ENCODE peak calls at places on chromosomes 6 and 20, in four cellular contexts. X is H1, N is spleen, T is HCT116. C is an unnamed sample.

GRCh38 chr6:128981716-128982115 is 98.8 kb downstream of the LAMA2 start:
- DNase-seq in X (no peak), N (no peak), T (no peak), C (no peak)

GRCh38 chr20:11483697-11484096 is 434.0 kb upstream of the BTBD3 start:
- DNase-seq in X (no peak), N (no peak), T (no peak), C (no peak)

GRCh38 chr20:41178904-41179432 is 41.6 kb downstream of the PLCG1 start:
- DNase-seq in X (no peak), N (peak), T (no peak), C (peak)

GRCh38 chr6:15969236-15969778 is 159.6 kb upstream of the MYLIP start:
- DNase-seq in X (no peak), N (no peak), T (no peak), C (no peak)

GRCh38 chr20:63501818-63502670 is 3.2 kb upstream of the EEF1A2 start:
- DNase-seq in X (no peak), N (no peak), T (no peak), C (no peak)

GRCh38 chr6:7185561-7185960 is 77.8 kb downstream of the RREB1 start:
- DNase-seq in X (no peak), N (no peak), T (no peak), C (no peak)

GRCh38 chr6:110951986-110952794 is 6.3 kb upstream of the GTF3C6 start:
- DNase-seq in X (no peak), N (no peak), T (no peak), C (no peak)

GRCh38 chr20:51720384-51720783 is 47.8 kb downstream of the ATP9A start:
- DNase-seq in X (no peak), N (no peak), T (no peak), C (no peak)

GRCh38 chr6:149888659-149889058 is 9.3 kb downstream of the RAET1E start:
- DNase-seq in X (no peak), N (no peak), T (no peak), C (no peak)

GRCh38 chr6:131807321-131807643 is 538 bp upstream of the ENPP1 start:
- DNase-seq in X (no peak), N (no peak), T (no peak), C (no peak)

GRCh38 chr6:131803007-131803769 is 4.6 kb upstream of the ENPP1 start:
- DNase-seq in X (no peak), N (no peak), T (no peak), C (no peak)

GRCh38 chr6:131811510-131811909 is 3.7 kb downstream of the ENPP1 start:
- DNase-seq in X (no peak), N (no peak), T (no peak), C (no peak)

GRCh38 chr6:131808460-131809269 is 845 bp downstream of the ENPP1 start:
- DNase-seq in X (no peak), N (no peak), T (no peak), C (no peak)

GRCh38 chr6:131807644-131808459 is at the start of gene ENPP1:
- DNase-seq in X (no peak), N (peak), T (peak), C (peak)
- TF ChIP-seq POLR2A in X (no peak), N (no peak), T (peak), C (no peak)

GRCh38 chr20:49981218-49982071 is 1.3 kb upstream of the SNAI1 start:
- DNase-seq in X (no peak), N (no peak), T (no peak), C (no peak)

GRCh38 chr20:49983123-49983847 is 505 bp downstream of the SNAI1 start:
- DNase-seq in X (no peak), N (no peak), T (no peak), C (no peak)

GRCh38 chr20:49982072-49982345 is 771 bp upstream of the SNAI1 start:
- DNase-seq in X (no peak), N (no peak), T (no peak), C (no peak)

GRCh38 chr20:49983848-49984408 is 1.1 kb downstream of the SNAI1 start:
- DNase-seq in X (no peak), N (no peak), T (no peak), C (no peak)

GRCh38 chr20:49982346-49983122 is at the start of gene SNAI1:
- DNase-seq in X (no peak), N (peak), T (peak), C (peak)
- TF ChIP-seq POLR2A in X (peak), N (peak), T (peak), C (peak)

DNA sequence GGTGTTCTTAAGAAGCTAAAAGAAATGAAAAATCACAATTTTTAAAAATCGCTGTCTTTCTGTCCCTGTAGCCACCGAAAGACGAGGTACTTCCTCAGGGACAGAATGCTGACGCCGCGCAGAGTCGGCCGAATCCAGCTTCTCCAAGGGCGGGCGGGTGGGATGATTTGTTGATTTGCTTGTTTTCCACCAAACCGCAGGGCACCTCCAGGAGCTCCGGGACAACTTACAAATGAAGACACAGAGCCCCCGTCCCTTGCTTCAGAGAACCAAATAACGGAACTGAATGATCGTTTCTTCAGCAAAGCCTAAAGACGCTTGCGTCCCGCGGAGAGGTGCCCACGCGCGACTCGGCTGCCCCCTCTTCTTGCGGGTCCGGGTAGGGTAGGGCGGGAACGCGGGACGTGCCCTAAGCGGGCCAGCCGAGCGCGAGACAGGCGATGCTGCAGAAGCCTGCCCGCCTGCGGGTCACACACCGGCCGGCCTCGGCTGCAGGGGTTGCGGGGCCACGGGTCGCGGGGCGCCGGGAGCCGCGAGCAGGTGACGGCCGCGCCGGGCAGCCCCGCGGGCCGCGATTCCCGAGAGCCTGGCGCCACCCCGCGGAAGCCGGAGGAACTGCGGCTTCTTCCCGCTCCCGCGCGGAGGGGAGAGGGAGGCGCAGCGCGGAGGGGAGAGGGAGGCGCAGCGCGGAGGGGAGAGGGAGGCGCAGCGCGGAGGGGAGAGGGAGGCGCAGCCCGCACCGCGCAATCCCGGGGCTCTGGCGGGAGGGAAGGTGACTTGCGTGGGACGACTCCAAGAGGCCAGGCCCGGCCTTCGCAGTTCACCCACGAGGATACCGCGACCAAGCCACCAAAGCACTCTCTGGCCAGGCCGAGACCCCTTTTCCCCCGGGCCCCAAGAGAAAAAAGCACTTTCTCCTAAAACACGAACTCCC is 7.7 kb upstream of the FOXF2 start:
- DNase-seq in X (no peak), N (peak), T (no peak), C (no peak)
- TF ChIP-seq POLR2A in X (no peak), N (no peak), T (no peak), C (no peak)

GRCh38 chr6:143449082-143449481 is 1.4 kb downstream of the ADAT2 start:
- DNase-seq in X (no peak), N (no peak), T (no peak), C (no peak)

GRCh38 chr6:143451531-143451930 is 926 bp downstream of the PEX3 start:
- DNase-seq in X (no peak), N (no peak), T (no peak), C (no peak)

GRCh38 chr6:143449731-143450452 is 603 bp downstream of the ADAT2 start:
- DNase-seq in X (no peak), N (no peak), T (no peak), C (no peak)

GRCh38 chr6:143450453-143451362 is at the start of the genes ADAT2 and PEX3:
- DNase-seq in X (peak), N (peak), T (peak), C (peak)
- TF ChIP-seq POLR2A in X (peak), N (peak), T (peak), C (peak)

DNA sequence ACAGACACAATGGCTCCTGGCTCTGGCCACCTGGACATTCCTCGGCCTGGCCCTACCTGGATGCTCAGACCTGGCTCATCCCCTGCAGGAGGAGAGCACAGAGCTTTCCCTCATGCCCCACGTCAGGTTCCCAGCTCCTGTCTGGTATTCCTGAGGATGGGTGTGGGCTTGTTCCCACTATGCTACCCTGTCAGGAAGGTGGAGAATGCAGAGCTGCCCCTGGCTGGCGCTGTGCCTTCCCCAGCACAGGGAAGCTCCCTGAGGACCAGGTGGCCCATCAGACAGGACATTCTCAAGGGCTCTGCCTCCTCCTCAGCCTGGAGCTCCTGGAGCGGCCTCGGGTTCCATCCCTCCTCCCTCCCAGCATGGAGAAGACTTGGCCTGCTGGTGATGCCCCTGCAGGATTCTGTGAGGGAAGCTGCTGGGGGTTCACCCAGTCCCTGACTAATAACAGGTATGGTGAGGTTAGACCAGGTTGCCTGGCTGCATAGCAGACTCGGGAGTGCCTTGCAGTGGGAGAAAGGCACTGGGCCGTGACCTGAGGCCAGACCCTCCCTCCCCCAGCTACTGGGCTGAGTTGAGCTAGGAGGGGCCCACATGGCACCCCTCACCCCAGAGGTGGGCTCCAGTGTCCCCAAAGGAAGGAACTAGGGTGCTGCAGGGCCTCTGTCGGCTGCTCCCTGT is 156.0 kb upstream of the MLN start:
- DNase-seq in X (no peak), N (peak), T (no peak), C (peak)
- TF ChIP-seq POLR2A in X (no peak), N (no peak), T (no peak), C (no peak)

DNA sequence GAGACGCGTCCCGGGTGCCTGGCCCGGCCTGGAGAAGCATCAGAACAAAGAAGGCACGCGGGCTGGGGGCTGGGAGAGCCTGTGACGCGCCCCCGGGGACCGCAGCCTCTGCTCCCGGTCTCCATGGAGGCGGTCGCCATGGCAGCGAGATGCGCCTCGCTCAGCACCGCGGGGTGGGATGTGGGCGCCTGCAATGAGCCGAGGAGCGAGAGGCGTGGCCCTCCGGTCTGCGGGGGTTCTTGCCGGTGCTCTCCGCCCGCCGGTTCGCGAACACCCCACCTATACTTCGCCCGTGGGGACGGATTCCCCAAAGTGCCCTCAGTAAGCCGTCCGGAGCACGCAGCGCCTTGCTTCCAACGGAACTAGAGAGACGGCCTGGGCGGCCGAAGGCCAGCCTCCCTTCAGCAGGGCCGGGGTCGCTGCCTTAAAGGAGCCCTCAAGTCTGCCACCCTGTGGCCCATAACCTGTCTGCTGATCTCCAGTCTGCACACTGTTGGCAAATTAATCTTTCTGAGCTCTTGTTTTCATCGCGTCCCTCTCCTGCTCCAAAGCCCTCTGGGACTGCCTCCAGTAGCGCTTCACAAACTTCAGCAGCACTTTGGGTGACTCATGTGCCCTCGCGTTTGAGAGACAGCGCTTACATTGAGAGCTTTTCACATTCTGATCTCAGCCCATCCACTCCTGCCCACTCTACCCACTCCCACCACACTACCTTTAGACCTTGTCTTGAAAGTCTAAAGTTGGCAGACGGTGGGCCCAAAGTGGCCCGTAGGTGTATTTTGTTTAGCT is 983 bp upstream of the ADISSP start:
- DNase-seq in X (no peak), N (peak), T (peak), C (peak)
- TF ChIP-seq POLR2A in X (no peak), N (no peak), T (no peak), C (no peak)

GRCh38 chr20:36851490-36851889 is 24.4 kb upstream of the TLDC2 start:
- DNase-seq in X (no peak), N (no peak), T (no peak), C (no peak)

GRCh38 chr20:36849333-36850065 is 26.4 kb upstream of the TLDC2 start:
- DNase-seq in X (no peak), N (no peak), T (no peak), C (no peak)

GRCh38 chr20:36850759-36851158 is 25.2 kb upstream of the TLDC2 start:
- DNase-seq in X (no peak), N (no peak), T (no peak), C (no peak)

GRCh38 chr20:36854343-36855240 is 21.3 kb upstream of the TLDC2 start:
- DNase-seq in X (no peak), N (no peak), T (no peak), C (no peak)

DNA sequence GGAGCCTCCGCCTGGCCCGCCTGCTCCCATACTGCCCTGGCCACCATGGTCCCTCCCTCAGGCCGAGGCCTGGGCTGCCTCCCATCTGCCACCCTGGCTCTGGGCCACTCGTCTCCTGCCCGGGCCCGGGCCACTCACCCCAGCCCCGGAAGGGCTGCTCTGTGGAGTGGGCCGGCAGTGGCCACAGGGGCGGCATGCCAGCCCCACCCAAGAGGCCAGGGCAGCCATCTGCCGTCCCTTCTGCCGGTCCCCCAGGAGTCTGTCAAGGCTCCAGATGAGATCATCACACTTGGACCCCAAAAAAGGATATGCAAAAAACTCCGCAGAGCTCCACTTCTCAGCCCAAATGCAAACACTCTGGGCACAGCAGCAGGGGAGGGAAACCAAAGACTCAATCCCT is 23.8 kb upstream of the TLDC2 start:
- DNase-seq in X (no peak), N (no peak), T (no peak), C (no peak)
- TF ChIP-seq POLR2A in X (no peak), N (no peak), T (no peak), C (no peak)

GRCh38 chr20:49219924-49220831 is 962 bp downstream of the DDX27 start:
- DNase-seq in X (no peak), N (peak), T (no peak), C (no peak)

GRCh38 chr20:49214546-49214945 is 4.7 kb upstream of the DDX27 start:
- DNase-seq in X (no peak), N (no peak), T (no peak), C (no peak)

GRCh38 chr20:49215232-49215631 is 4.0 kb upstream of the DDX27 start:
- DNase-seq in X (no peak), N (no peak), T (no peak), C (no peak)

GRCh38 chr20:49216991-49217578 is 2.1 kb upstream of the DDX27 start:
- DNase-seq in X (peak), N (peak), T (peak), C (peak)

GRCh38 chr20:49219091-49219923 is at the start of gene DDX27:
- DNase-seq in X (peak), N (peak), T (peak), C (peak)
- TF ChIP-seq POLR2A in X (peak), N (peak), T (peak), C (peak)

C was measured in breast epithelium.